ENCODE peak calls at places on chromosome 19, in ten cellular contexts. N, C, B, F, S, L, A, G, T and I are unnamed samples.

GRCh38 chr19:50794778-50795664 is 4.8 kb downstream of the ACP4 start:
- DNase-seq in S (no peak), G (no peak), C (no peak), N (no peak), T (no peak), A (no peak), F (no peak), B (no peak), L (no peak), I (no peak)

GRCh38 chr19:40612831-40613668 is 11.9 kb downstream of the LTBP4 start:
- DNase-seq in B (peak; percentile 85), S (no peak), C (peak; percentile 82), G (no peak), L (peak; percentile 39), N (no peak), A (peak; percentile 50), T (peak; percentile 41), F (no peak), I (peak; percentile 84)

GRCh38 chr19:47853003-47853402 is 6.0 kb upstream of the TPRX2 start:
- DNase-seq in B (no peak), L (no peak), A (no peak), C (no peak), F (no peak), G (no peak), T (no peak), N (no peak), S (no peak), I (no peak)

GRCh38 chr19:2542341-2543069 is 66.6 kb downstream of the GADD45B start:
- DNase-seq in S (no peak), A (no peak), T (peak; percentile 51), F (no peak), C (no peak), B (no peak), G (no peak), N (no peak), L (no peak), I (no peak)

GRCh38 chr19:18274303-18274775 is at the start of gene IQCN:
- DNase-seq in N (peak; percentile 41), G (peak; percentile 57), A (no peak), L (peak; percentile 59), T (peak; percentile 28), C (peak; percentile 62), S (no peak), F (no peak), B (no peak), I (no peak)

GRCh38 chr19:51497666-51498065 is 3.9 kb downstream of the SIGLEC12 start:
- DNase-seq in S (no peak), T (no peak), L (no peak), N (no peak), F (no peak), A (no peak), C (no peak), B (no peak), G (no peak), I (no peak)

GRCh38 chr19:38792250-38793111 is 3.5 kb downstream of the LGALS7B start:
- DNase-seq in C (peak; percentile 40), N (no peak), T (no peak), F (no peak), G (no peak), S (no peak), A (no peak), L (peak; percentile 37), B (no peak), I (peak; percentile 77)

GRCh38 chr19:43777163-43777700 is 3.5 kb downstream of the KCNN4 start:
- DNase-seq in L (no peak), C (peak; percentile 37), T (peak; percentile 82), G (no peak), N (no peak), S (no peak), B (peak; percentile 53), A (peak; percentile 49), F (peak; percentile 97), I (peak; percentile 53)

GRCh38 chr19:23823952-23824389 is 65.3 kb upstream of the ZNF681 start:
- DNase-seq in B (no peak), L (peak; percentile 31), G (no peak), T (peak; percentile 1), F (peak; percentile 59), S (no peak), C (peak; percentile 41), A (peak; percentile 3), N (no peak), I (peak; percentile 56)

GRCh38 chr19:49417090-49417489 is 6.2 kb downstream of the PTH2 start:
- DNase-seq in F (no peak), G (no peak), N (no peak), S (no peak), T (no peak), B (no peak), C (no peak), L (no peak), A (no peak), I (no peak)

GRCh38 chr19:41588497-41589209 is 12.7 kb downstream of the CEACAM21 start:
- DNase-seq in L (no peak), N (peak; percentile 18), G (no peak), C (peak; percentile 50), B (no peak), T (peak; percentile 27), S (no peak), A (no peak), F (no peak), I (peak; percentile 26)

GRCh38 chr19:18100710-18101109 is 3.1 kb downstream of the MAST3 start:
- DNase-seq in L (no peak), F (no peak), C (no peak), G (no peak), S (no peak), N (no peak), A (no peak), T (peak; percentile 13), B (no peak), I (no peak)

GRCh38 chr19:8001651-8001994 is 3.8 kb downstream of the ELAVL1 start:
- DNase-seq in C (peak; percentile 34), F (no peak), S (no peak), A (no peak), N (no peak), B (no peak), L (no peak), T (no peak), G (no peak), I (no peak)

GRCh38 chr19:50024719-50025021 is 502 bp downstream of the VRK3 start:
- DNase-seq in G (no peak), S (no peak), T (no peak), B (no peak), A (no peak), N (no peak), L (no peak), C (no peak), F (no peak), I (no peak)

GRCh38 chr19:18709546-18709945 is 26.1 kb downstream of the CRTC1 start:
- DNase-seq in T (no peak), C (no peak), A (no peak), S (no peak), G (no peak), B (no peak), L (no peak), F (no peak), N (no peak), I (no peak)

GRCh38 chr19:4052114-4052992 is 14.3 kb downstream of the ZBTB7A start:
- DNase-seq in S (no peak), A (no peak), T (peak; percentile 63), F (no peak), B (no peak), G (peak; percentile 47), L (no peak), C (no peak), N (peak; percentile 41), I (no peak)

GRCh38 chr19:2309734-2310362 is 1.9 kb upstream of the LINGO3 start:
- DNase-seq in T (peak; percentile 54), B (no peak), N (peak; percentile 54), L (no peak), S (no peak), A (no peak), F (no peak), G (no peak), C (no peak), I (no peak)